ENCODE peak calls at places on chromosomes 2 and 18, in seven cellular contexts. C is ureter; O is HFF-Myc; S is NCI-H2081; G is NCI-H1417; B is activated gamma-delta T cell treated with Interleukin-2 at 50 U/mL for 16 hours; A is effector memory CD8-positive, alpha-beta T cell. J is an unnamed sample.

GRCh38 chr18:37565985-37566478 is 434 bp upstream of the CELF4 start:
- DNase-seq in B (no peak), O (no peak), S (peak; percentile 76), C (peak; percentile 54), G (peak; percentile 98), A (no peak), J (peak; percentile 48)

GRCh38 chr2:179837408-179837807 is 24.0 kb downstream of the ZNF385B start:
- DNase-seq in C (no peak), O (no peak), B (no peak), G (peak; percentile 58), A (no peak), S (no peak), J (peak; percentile 26)

GRCh38 chr2:86704482-86704971 is 15.6 kb upstream of the RMND5A start:
- DNase-seq in O (peak; percentile 37), S (no peak), C (no peak), A (no peak), B (no peak), G (peak; percentile 21), J (peak; percentile 82)

GRCh38 chr2:173524257-173524951 is 169.7 kb downstream of the CDCA7 start:
- DNase-seq in O (no peak), A (no peak), S (no peak), G (no peak), C (no peak), B (no peak), J (no peak)

GRCh38 chr2:237270556-237270955 is 143.4 kb downstream of the COL6A3 start:
- DNase-seq in O (no peak), G (no peak), B (no peak), A (no peak), C (no peak), S (no peak), J (peak; percentile 23)

GRCh38 chr2:98172951-98173350 is 86.0 kb downstream of the VWA3B start:
- DNase-seq in A (no peak), O (no peak), B (no peak), S (no peak), C (no peak), G (no peak), J (no peak)

GRCh38 chr2:46645681-46646162 is 166.4 kb downstream of the TMEM247 start:
- DNase-seq in O (no peak), C (no peak), B (no peak), A (no peak), S (no peak), G (no peak), J (peak; percentile 96)

GRCh38 chr2:128372621-128373341 is 54.1 kb upstream of the HS6ST1 start:
- DNase-seq in B (peak; percentile 63), C (no peak), G (no peak), S (no peak), A (peak; percentile 60), O (no peak), J (no peak)

GRCh38 chr2:15766303-15766861 is 174.0 kb upstream of the MYCN start:
- DNase-seq in O (no peak), B (no peak), C (no peak), A (no peak), S (no peak), G (no peak), J (no peak)

GRCh38 chr2:219452361-219453317 is 18.0 kb downstream of the SPEG start:
- DNase-seq in C (peak; percentile 77), G (no peak), O (peak; percentile 75), B (no peak), A (no peak), S (no peak), J (peak; percentile 98)

GRCh38 chr2:121285926-121286325 is 924 bp upstream of the TFCP2L1 start:
- DNase-seq in O (no peak), G (no peak), B (no peak), C (no peak), S (no peak), A (no peak), J (no peak)

GRCh38 chr2:143934913-143935310 is 585.0 kb downstream of the ZEB2 start:
- DNase-seq in B (no peak), G (no peak), C (no peak), A (no peak), S (no peak), O (no peak), J (no peak)

GRCh38 chr18:32381761-32382160 is 88.9 kb downstream of the GAREM1 start:
- DNase-seq in O (no peak), B (no peak), S (no peak), G (no peak), A (no peak), C (no peak), J (no peak)

GRCh38 chr2:8487461-8487932 is 194.4 kb upstream of the ID2 start:
- DNase-seq in G (no peak), C (no peak), A (no peak), S (no peak), O (no peak), B (no peak), J (no peak)

GRCh38 chr2:41899189-41899588 is 148.6 kb upstream of the PKDCC start:
- DNase-seq in S (no peak), C (no peak), O (no peak), A (no peak), G (no peak), B (no peak), J (no peak)

GRCh38 chr2:30232027-30232800 is 880 bp downstream of the LBH start:
- DNase-seq in O (no peak), C (peak; percentile 60), A (peak; percentile 86), G (peak; percentile 87), B (peak; percentile 83), S (no peak), J (peak; percentile 59)

GRCh38 chr18:3380384-3380961 is 69.5 kb upstream of the TGIF1 start:
- DNase-seq in A (peak; percentile 6), O (no peak), B (no peak), G (no peak), S (no peak), C (no peak), J (peak; percentile 26)

GRCh38 chr2:121709776-121710469 is 26.8 kb downstream of the NIFK start:
- DNase-seq in S (no peak), B (no peak), G (no peak), C (no peak), O (no peak), A (no peak), J (no peak)

GRCh38 chr2:12948231-12948962 is 231.7 kb downstream of the TRIB2 start:
- DNase-seq in G (peak; percentile 64), C (no peak), S (no peak), A (peak; percentile 8), O (peak; percentile 94), B (no peak), J (peak; percentile 80)

GRCh38 chr18:62809900-62810299 is 94.6 kb downstream of the PHLPP1 start:
- DNase-seq in C (no peak), B (no peak), S (no peak), G (no peak), O (no peak), A (no peak), J (no peak)

GRCh38 chr2:189836644-189837043 is 52.4 kb downstream of the PMS1 start:
- DNase-seq in B (no peak), S (no peak), O (peak; percentile 40), G (peak; percentile 49), A (no peak), C (no peak), J (peak; percentile 86)

GRCh38 chr18:30444544-30444943 is 598.0 kb downstream of the DSC3 start:
- DNase-seq in S (no peak), B (no peak), A (no peak), C (no peak), G (no peak), O (no peak), J (no peak)

GRCh38 chr2:85058619-85058941 is 74.6 kb upstream of the TCF7L1 start:
- DNase-seq in S (no peak), B (no peak), A (no peak), C (no peak), O (no peak), G (peak; percentile 59), J (no peak)

J was measured in EH.